ENCODE peak calls at places on chromosomes 5 and 9, in eight cellular contexts. H, T, G, Y, U, R, A and K are unnamed samples.

GRCh38 chr5:53962306-53962705 is 348.1 kb downstream of the ARL15 start:
- DNase-seq in H (no peak), T (no peak), G (no peak), Y (no peak), U (no peak), R (no peak), A (no peak), K (no peak)

GRCh38 chr5:149680810-149681221 is 49.3 kb upstream of the PPARGC1B start:
- DNase-seq in H (no peak), T (no peak), G (no peak), Y (peak; percentile 44), U (peak; percentile 65), R (no peak), A (no peak), K (no peak)

GRCh38 chr9:96417610-96418073 is 528 bp downstream of the ZNF367 start:
- DNase-seq in H (peak; percentile 37), T (no peak), G (no peak), Y (peak; percentile 43), U (peak; percentile 56), R (no peak), A (no peak), K (peak; percentile 37)

GRCh38 chr5:107577551-107577950 is 93.2 kb downstream of the EFNA5 start:
- DNase-seq in H (no peak), T (no peak), G (no peak), Y (no peak), U (no peak), R (no peak), A (no peak), K (no peak)

GRCh38 chr9:95826183-95826838 is 49.2 kb upstream of the ERCC6L2 start:
- DNase-seq in H (no peak), T (no peak), G (no peak), Y (no peak), U (no peak), R (no peak), A (no peak), K (no peak)

GRCh38 chr9:35267716-35268115 is 105.9 kb downstream of the UNC13B start:
- DNase-seq in H (no peak), T (peak; percentile 41), G (no peak), Y (no peak), U (no peak), R (no peak), A (no peak), K (no peak)

GRCh38 chr9:104950838-104951237 is 22.9 kb upstream of the ABCA1 start:
- DNase-seq in H (no peak), T (no peak), G (no peak), Y (no peak), U (no peak), R (no peak), A (no peak), K (no peak)

GRCh38 chr9:131559416-131560000 is 14.2 kb downstream of the PRRT1B start:
- DNase-seq in H (no peak), T (no peak), G (no peak), Y (no peak), U (no peak), R (no peak), A (no peak), K (no peak)

GRCh38 chr9:73847536-73847935 is 649.6 kb upstream of the RORB start:
- DNase-seq in H (no peak), T (no peak), G (no peak), Y (no peak), U (no peak), R (no peak), A (no peak), K (no peak)

GRCh38 chr5:125746936-125747335 is 676.3 kb upstream of the GRAMD2B start:
- DNase-seq in H (no peak), T (no peak), G (no peak), Y (no peak), U (no peak), R (no peak), A (no peak), K (no peak)
- TF ChIP-seq CTCF in H (no peak), T (no peak), G (no peak), Y (no peak), U (no peak), R (no peak), A (no peak), K (no peak)

GRCh38 chr9:71683598-71684235 is 84.6 kb downstream of the CEMIP2 start:
- DNase-seq in H (no peak), T (peak; percentile 31), G (peak; percentile 46), Y (no peak), U (no peak), R (no peak), A (peak; percentile 82), K (no peak)
- TF ChIP-seq CTCF in H (no peak), T (peak; percentile 80), G (peak; percentile 47), Y (peak; percentile 24), U (no peak), R (no peak), A (peak; percentile 43), K (no peak)

DNA sequence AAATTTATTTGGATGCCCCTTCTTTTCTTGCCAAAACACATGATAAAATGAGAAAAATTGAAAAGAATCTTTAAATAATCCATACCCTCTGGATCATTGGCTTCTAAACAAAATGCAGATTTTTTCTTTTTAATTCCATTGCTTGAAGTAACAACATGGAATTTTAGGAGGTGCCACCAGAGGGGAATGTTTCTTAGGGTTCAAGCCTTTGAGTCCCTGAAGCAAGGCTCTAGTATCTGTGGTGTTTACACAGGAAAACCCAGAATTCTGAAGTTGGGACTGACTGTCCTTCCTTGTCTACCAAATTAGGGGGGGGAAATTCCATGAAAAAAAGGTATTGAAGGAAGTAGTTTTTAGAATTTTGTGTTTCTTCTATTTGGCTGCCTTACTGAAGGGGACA is 69.4 kb downstream of the LMNB1 start:
- DNase-seq in H (no peak), T (no peak), G (no peak), Y (no peak), U (no peak), R (no peak), A (no peak), K (no peak)
- TF ChIP-seq CTCF in H (no peak), T (peak; percentile 26), G (no peak), Y (peak; percentile 20), U (no peak), R (no peak), A (no peak), K (no peak)

GRCh38 chr5:77620404-77620803 is 18.1 kb downstream of the OTP start:
- DNase-seq in H (no peak), T (no peak), G (peak; percentile 57), Y (no peak), U (no peak), R (no peak), A (no peak), K (no peak)
- TF ChIP-seq CTCF in H (no peak), T (no peak), G (peak; percentile 45), Y (no peak), U (no peak), R (no peak), A (no peak), K (no peak)